ENCODE peak calls at places on chromosomes 7 and 10, in six cellular contexts. V is GM12891, A is GM12878, C is K562, X is HepG2, E is H1. L is an unnamed sample.
A peak's percentile ranks its signal among the peaks of the same experiment; 100 is the strongest.

GRCh38 chr10:89502556-89502955 is 32.8 kb downstream of the SLC16A12 start:
- DNase-seq in V (no peak), A (no peak), C (no peak), X (no peak), E (no peak), L (no peak)

GRCh38 chr7:29408841-29409243 is 154.8 kb upstream of the PRR15 start:
- DNase-seq in V (peak; percentile 39), A (peak; percentile 21), C (peak; percentile 70), X (peak; percentile 61), E (peak; percentile 72), L (peak; percentile 20)

GRCh38 chr7:47338031-47338430 is 243.9 kb downstream of the TNS3 start:
- DNase-seq in V (no peak), A (no peak), C (no peak), X (no peak), E (no peak), L (no peak)

GRCh38 chr10:71216363-71216695 is 4.0 kb downstream of the UNC5B start:
- DNase-seq in V (no peak), A (no peak), C (no peak), X (no peak), E (no peak), L (no peak)

GRCh38 chr10:110460111-110460809 is 37.4 kb upstream of the DUSP5 start:
- DNase-seq in V (no peak), A (no peak), C (peak; percentile 8), X (peak; percentile 32), E (no peak), L (no peak)

GRCh38 chr7:130196476-130196875 is 8.7 kb downstream of the TMEM209 start:
- DNase-seq in V (no peak), A (no peak), C (no peak), X (no peak), E (no peak), L (no peak)

GRCh38 chr7:30933124-30933893 is 21.7 kb downstream of the AQP1 start:
- DNase-seq in V (no peak), A (no peak), C (no peak), X (no peak), E (peak; percentile 66), L (no peak)

GRCh38 chr7:88789480-88790064 is 6.0 kb downstream of the TEX47 start:
- DNase-seq in V (no peak), A (no peak), C (peak; percentile 15), X (no peak), E (no peak), L (no peak)

GRCh38 chr7:2958416-2959342 is 85.0 kb downstream of the CARD11 start:
- DNase-seq in V (no peak), A (no peak), C (no peak), X (no peak), E (no peak), L (no peak)

GRCh38 chr7:41010967-41011366 is 691.9 kb downstream of the INHBA start:
- DNase-seq in V (no peak), A (no peak), C (no peak), X (no peak), E (no peak), L (no peak)

GRCh38 chr7:23246540-23246939 is at the start of gene GPNMB:
- DNase-seq in V (no peak), A (no peak), C (no peak), X (no peak), E (no peak), L (no peak)

GRCh38 chr7:116873619-116874018 is 11.2 kb downstream of the CAPZA2 start:
- DNase-seq in V (no peak), A (no peak), C (no peak), X (no peak), E (no peak), L (no peak)

GRCh38 chr7:52647046-52647445 is 388.4 kb upstream of the POM121L12 start:
- DNase-seq in V (no peak), A (no peak), C (no peak), X (no peak), E (no peak), L (no peak)

GRCh38 chr10:74825371-74826141 is 844 bp upstream of the KAT6B start:
- DNase-seq in V (no peak), A (no peak), C (peak; percentile 56), X (no peak), E (peak; percentile 80), L (no peak)

GRCh38 chr7:34175837-34176236 is 270.5 kb downstream of the BMPER start:
- DNase-seq in V (no peak), A (no peak), C (no peak), X (no peak), E (no peak), L (no peak)

DNA sequence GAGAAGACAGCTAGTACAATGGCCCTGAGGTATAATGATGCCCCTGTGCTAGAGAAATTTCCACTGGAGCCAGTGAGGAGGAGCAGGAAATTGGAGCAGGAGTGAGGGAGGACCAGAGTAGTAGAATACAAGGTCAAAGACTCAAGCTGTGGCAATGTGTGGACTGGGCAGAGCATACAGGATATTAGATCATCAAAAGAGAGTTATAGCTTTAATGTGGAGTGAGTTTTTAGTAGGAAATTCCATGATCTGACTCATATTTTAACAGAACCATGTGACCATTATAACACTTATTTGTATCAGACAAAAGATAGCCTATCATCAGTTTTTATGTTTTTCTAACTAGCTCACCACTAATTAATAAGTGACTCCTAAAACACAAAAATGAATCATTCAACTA is 154.1 kb downstream of the DGKB start:
- DNase-seq in V (no peak), A (no peak), C (no peak), X (no peak), E (no peak), L (no peak)
- TF ChIP-seq POLR2A in V (no peak), A (no peak), C (no peak), X (no peak), E (no peak), L (no peak)

GRCh38 chr10:29949411-29950011 is 109.9 kb downstream of the JCAD start:
- DNase-seq in V (no peak), A (no peak), C (no peak), X (no peak), E (no peak), L (no peak)
- TF ChIP-seq POLR2AphosphoS5 in V (no peak), A (no peak), C (no peak), X (no peak), E (no peak), L (no peak)

DNA sequence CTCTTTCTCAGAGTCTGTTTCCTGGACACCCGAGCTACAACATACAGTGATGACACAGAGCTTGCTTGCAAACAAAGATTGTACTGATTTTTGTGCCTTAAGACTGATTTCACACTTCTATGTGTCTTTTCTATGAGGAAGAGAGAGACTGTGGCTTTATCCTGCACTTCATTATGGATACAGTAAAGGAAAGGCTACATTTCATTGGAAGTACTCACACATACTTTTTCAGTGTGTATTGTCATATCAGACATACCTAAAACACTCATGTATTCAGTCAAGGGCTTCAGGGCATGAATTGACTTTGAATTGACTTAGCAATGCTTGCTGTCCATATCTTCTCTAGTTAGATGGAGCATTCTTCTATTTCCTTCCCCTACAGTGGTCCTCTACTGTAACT is 135.5 kb upstream of the IMMP2L start:
- DNase-seq in V (no peak), A (no peak), C (no peak), X (no peak), E (no peak), L (no peak)
- TF ChIP-seq TAF1 in V (no peak), A (no peak), C (no peak), X (no peak), E (no peak), L (no peak)

DNA sequence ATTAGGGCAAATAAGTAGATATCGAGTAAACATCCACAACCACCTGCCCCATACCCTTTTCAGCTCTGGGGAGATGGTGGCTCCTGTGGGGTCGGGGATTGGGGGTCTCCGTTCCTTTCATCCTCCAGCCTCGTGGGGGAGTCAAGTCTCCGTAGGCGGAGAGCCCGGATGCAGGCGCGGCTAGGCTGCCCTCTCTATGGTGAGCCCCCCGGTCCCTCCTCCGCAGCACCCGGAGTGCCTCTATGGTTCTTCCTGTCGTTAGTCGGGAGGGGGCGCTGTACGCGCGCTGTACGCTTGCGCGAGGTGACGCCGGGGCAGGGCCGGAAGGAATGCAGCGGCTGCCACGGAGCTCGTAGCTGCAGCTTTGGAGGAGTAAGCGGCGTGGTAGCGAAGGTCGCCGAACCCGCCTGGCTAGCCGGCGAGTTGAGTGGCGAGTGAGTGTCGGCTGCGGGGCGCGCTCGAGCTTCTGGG is 14.8 kb upstream of the MMD2 start:
- DNase-seq in V (peak; percentile 79), A (peak; percentile 69), C (peak; percentile 97), X (peak; percentile 89), E (peak; percentile 97), L (peak; percentile 75)
- TF ChIP-seq POLR2A in V (peak; percentile 54), A (peak; percentile 89), C (peak; percentile 69), X (peak; percentile 91), E (peak; percentile 47), L (peak; percentile 83)

GRCh38 chr7:102439963-102440795 is 6.8 kb downstream of the ORAI2 start:
- DNase-seq in V (no peak), A (no peak), C (peak; percentile 88), X (peak; percentile 72), E (no peak), L (no peak)
- TF ChIP-seq POLR2AphosphoS5 in V (no peak), A (no peak), C (no peak), X (no peak), E (no peak), L (no peak)

GRCh38 chr10:114634607-114634974 is 23.5 kb downstream of the ABLIM1 start:
- DNase-seq in V (no peak), A (no peak), C (peak; percentile 52), X (peak; percentile 62), E (no peak), L (no peak)
- TF ChIP-seq TAF1 in V (no peak), A (no peak), C (no peak), X (no peak), E (no peak), L (no peak)

DNA sequence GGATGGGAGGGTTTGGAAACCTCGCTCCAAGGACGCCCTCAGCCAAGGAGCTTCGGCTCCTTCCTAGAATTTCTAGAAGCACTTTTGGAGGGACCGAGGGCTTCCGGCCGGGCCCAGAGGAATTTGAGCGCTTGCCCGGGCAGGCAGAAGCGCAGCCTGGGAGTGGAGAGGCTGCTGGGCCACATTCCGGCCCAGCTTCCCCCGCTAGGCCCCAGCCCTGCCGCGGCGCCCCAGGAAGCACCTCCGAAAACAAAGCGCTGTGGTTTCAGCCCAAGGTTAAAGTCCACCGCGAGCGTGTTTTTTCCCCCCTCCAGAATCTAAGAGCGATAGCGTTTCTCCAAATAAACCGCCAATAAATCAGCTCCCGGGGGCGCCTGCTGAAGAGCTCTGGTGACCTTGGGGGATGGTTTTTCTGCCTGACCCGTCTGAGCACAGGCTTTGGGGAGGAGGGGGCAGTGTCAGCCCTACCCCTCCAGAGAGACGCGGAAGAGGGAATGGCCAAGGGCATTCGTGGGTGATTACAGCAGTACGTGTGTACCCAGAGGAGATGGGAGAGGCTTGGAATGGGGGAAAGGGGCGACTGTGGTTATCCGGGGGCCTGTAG is 5.7 kb upstream of the TNRC18 start:
- DNase-seq in V (no peak), A (no peak), C (peak; percentile 71), X (peak; percentile 91), E (peak; percentile 75), L (peak; percentile 16)
- TF ChIP-seq POLR2A in V (no peak), A (no peak), C (no peak), X (no peak), E (no peak), L (no peak)